ENCODE peak calls at places on chromosomes 4 and X, in five cellular contexts. One of them, this sample, is unnamed.

GRCh38 chr4:5809216-5809776 is 83.6 kb downstream of the CRMP1 start:
- DNase-seq in body of pancreas: no peak
- DNase-seq in gastrocnemius medialis: no peak
- DNase-seq in psoas muscle: no peak
- DNase-seq in left lung: no peak
- DNase-seq in this sample: no peak

GRCh38 chr4:153655928-153656327 is 28.2 kb upstream of the TLR2 start:
- DNase-seq in body of pancreas: no peak
- DNase-seq in gastrocnemius medialis: peak; percentile 30
- DNase-seq in psoas muscle: peak; percentile 67
- DNase-seq in left lung: peak; percentile 65
- DNase-seq in this sample: no peak

GRCh38 chr4:139144161-139144859 is 32.7 kb downstream of the ELF2 start:
- DNase-seq in body of pancreas: peak; percentile 20
- DNase-seq in gastrocnemius medialis: peak; percentile 9
- DNase-seq in psoas muscle: peak; percentile 55
- DNase-seq in left lung: peak; percentile 73
- DNase-seq in this sample: no peak

GRCh38 chr4:72971572-72971971 is 97.9 kb downstream of the COX18 start:
- DNase-seq in body of pancreas: no peak
- DNase-seq in gastrocnemius medialis: no peak
- DNase-seq in psoas muscle: no peak
- DNase-seq in left lung: no peak
- DNase-seq in this sample: no peak

GRCh38 chr4:152572417-152573086 is 36.7 kb upstream of the FBXW7 start:
- DNase-seq in body of pancreas: no peak
- DNase-seq in gastrocnemius medialis: no peak
- DNase-seq in psoas muscle: no peak
- DNase-seq in left lung: no peak
- DNase-seq in this sample: no peak

GRCh38 chrX:115372026-115372610 is 82.6 kb downstream of the LUZP4 start:
- DNase-seq in body of pancreas: no peak
- DNase-seq in gastrocnemius medialis: no peak
- DNase-seq in psoas muscle: no peak
- DNase-seq in left lung: no peak
- DNase-seq in this sample: no peak

GRCh38 chrX:79365591-79365990 is 1.5 kb downstream of the ITM2A start:
- DNase-seq in body of pancreas: no peak
- DNase-seq in gastrocnemius medialis: no peak
- DNase-seq in psoas muscle: no peak
- DNase-seq in left lung: no peak
- DNase-seq in this sample: no peak

GRCh38 chr4:153114771-153115321 is 89.4 kb upstream of the TRIM2 start:
- DNase-seq in body of pancreas: no peak
- DNase-seq in gastrocnemius medialis: no peak
- DNase-seq in psoas muscle: no peak
- DNase-seq in left lung: no peak
- DNase-seq in this sample: no peak

GRCh38 chr4:128812360-128812958 is 3.0 kb downstream of the JADE1 start:
- DNase-seq in body of pancreas: peak; percentile 38
- DNase-seq in gastrocnemius medialis: no peak
- DNase-seq in psoas muscle: no peak
- DNase-seq in left lung: no peak
- DNase-seq in this sample: no peak

GRCh38 chr4:25106363-25107151 is 53.7 kb downstream of the SEPSECS start:
- DNase-seq in body of pancreas: no peak
- DNase-seq in gastrocnemius medialis: no peak
- DNase-seq in psoas muscle: no peak
- DNase-seq in left lung: no peak
- DNase-seq in this sample: no peak

GRCh38 chr4:21205821-21206531 is 505.7 kb downstream of the PACRGL start:
- DNase-seq in body of pancreas: no peak
- DNase-seq in gastrocnemius medialis: no peak
- DNase-seq in psoas muscle: no peak
- DNase-seq in left lung: no peak
- DNase-seq in this sample: no peak

GRCh38 chrX:140507223-140507981 is 2.5 kb upstream of the SOX3 start:
- DNase-seq in body of pancreas: no peak
- DNase-seq in gastrocnemius medialis: no peak
- DNase-seq in psoas muscle: no peak
- DNase-seq in left lung: no peak
- DNase-seq in this sample: no peak

GRCh38 chr4:183541081-183542045 is 36.5 kb downstream of the ING2 start:
- DNase-seq in body of pancreas: peak; percentile 39
- DNase-seq in gastrocnemius medialis: no peak
- DNase-seq in psoas muscle: no peak
- DNase-seq in left lung: no peak
- DNase-seq in this sample: no peak

GRCh38 chr4:76956961-76957738 is 7.6 kb downstream of the SEPTIN11 start:
- DNase-seq in body of pancreas: peak; percentile 23
- DNase-seq in gastrocnemius medialis: no peak
- DNase-seq in psoas muscle: no peak
- DNase-seq in left lung: no peak
- DNase-seq in this sample: no peak

GRCh38 chr4:152102184-152103000 is 341.6 kb upstream of the GATB start:
- DNase-seq in body of pancreas: no peak
- DNase-seq in gastrocnemius medialis: no peak
- DNase-seq in psoas muscle: no peak
- DNase-seq in left lung: no peak
- DNase-seq in this sample: no peak

GRCh38 chr4:141131738-141132688 is 1.3 kb downstream of the RNF150 start:
- DNase-seq in body of pancreas: peak; percentile 17
- DNase-seq in gastrocnemius medialis: peak; percentile 50
- DNase-seq in psoas muscle: peak; percentile 74
- DNase-seq in left lung: peak; percentile 31
- DNase-seq in this sample: no peak

GRCh38 chr4:79227896-79228295 is 98.0 kb downstream of the NAA11 start:
- DNase-seq in body of pancreas: no peak
- DNase-seq in gastrocnemius medialis: no peak
- DNase-seq in psoas muscle: peak; percentile 56
- DNase-seq in left lung: no peak
- DNase-seq in this sample: no peak

GRCh38 chr4:23818097-23818648 is 71.7 kb downstream of the PPARGC1A start:
- DNase-seq in body of pancreas: no peak
- DNase-seq in gastrocnemius medialis: no peak
- DNase-seq in psoas muscle: no peak
- DNase-seq in left lung: no peak
- DNase-seq in this sample: no peak

GRCh38 chrX:150165776-150166610 is 197.1 kb upstream of the MAMLD1 start:
- DNase-seq in body of pancreas: no peak
- DNase-seq in gastrocnemius medialis: no peak
- DNase-seq in psoas muscle: no peak
- DNase-seq in left lung: no peak
- DNase-seq in this sample: no peak

GRCh38 chr4:15373363-15373762 is 54.5 kb upstream of the C1QTNF7 start:
- DNase-seq in body of pancreas: no peak
- DNase-seq in gastrocnemius medialis: no peak
- DNase-seq in psoas muscle: no peak
- DNase-seq in left lung: no peak
- DNase-seq in this sample: no peak

GRCh38 chr4:15374697-15375096 is 53.1 kb upstream of the C1QTNF7 start:
- DNase-seq in body of pancreas: no peak
- DNase-seq in gastrocnemius medialis: no peak
- DNase-seq in psoas muscle: no peak
- DNase-seq in left lung: no peak
- DNase-seq in this sample: no peak

GRCh38 chr4:15376145-15376544 is 51.7 kb upstream of the C1QTNF7 start:
- DNase-seq in body of pancreas: no peak
- DNase-seq in gastrocnemius medialis: no peak
- DNase-seq in psoas muscle: no peak
- DNase-seq in left lung: no peak
- DNase-seq in this sample: no peak

GRCh38 chr4:15376594-15376993 is 51.2 kb upstream of the C1QTNF7 start:
- DNase-seq in body of pancreas: no peak
- DNase-seq in gastrocnemius medialis: no peak
- DNase-seq in psoas muscle: no peak
- DNase-seq in left lung: no peak
- DNase-seq in this sample: no peak

DNA sequence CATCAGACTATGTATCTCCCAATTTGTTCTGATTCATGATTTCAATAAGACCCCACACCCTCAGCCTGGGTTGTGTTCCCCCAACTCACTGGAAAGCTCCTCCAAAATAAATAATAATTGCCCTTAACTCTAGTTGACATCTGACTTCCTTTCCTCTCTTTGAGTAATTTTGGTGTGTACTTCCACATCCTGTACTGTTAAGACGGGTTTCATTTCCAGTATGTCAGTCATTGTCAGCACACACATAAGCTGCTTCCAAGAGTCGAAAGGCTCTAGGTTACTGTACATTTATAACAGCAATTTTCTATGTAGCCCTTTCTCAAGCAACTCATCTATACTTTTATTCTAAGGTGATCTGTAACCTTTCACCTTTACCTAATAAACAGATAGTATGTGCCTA is 52.1 kb upstream of the C1QTNF7 start:
- DNase-seq in body of pancreas: no peak
- DNase-seq in gastrocnemius medialis: no peak
- DNase-seq in psoas muscle: no peak
- DNase-seq in left lung: no peak
- DNase-seq in this sample: no peak
- H3K4me3 ChIP-seq in body of pancreas: no peak overlapping the region
- H3K4me3 ChIP-seq in gastrocnemius medialis: no peak overlapping the region
- H3K4me3 ChIP-seq in psoas muscle: peak overlapping the region; percentile 52
- H3K4me3 ChIP-seq in left lung: no peak overlapping the region
- H3K4me3 ChIP-seq in this sample: no peak overlapping the region

DNA sequence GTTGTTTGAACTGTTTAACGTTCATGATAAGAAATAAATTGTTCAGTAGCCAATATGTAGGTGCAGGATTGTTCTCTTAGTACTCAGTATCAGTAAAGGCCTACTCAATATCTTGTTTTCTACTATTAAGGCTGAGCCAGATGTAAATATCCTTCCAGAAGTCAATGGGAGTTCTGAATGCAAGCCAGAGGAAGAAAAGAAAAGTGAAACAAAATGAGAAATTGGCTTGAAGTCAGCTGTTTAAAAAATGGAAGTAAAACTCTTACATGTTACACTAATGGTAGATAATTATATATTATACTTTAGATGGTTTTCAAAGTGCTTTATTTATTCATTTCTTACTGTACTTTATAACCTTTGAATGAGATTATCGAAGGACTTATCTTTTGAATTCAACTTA is 1417.9 kb downstream of the ADGRL3 start:
- DNase-seq in body of pancreas: no peak
- DNase-seq in gastrocnemius medialis: no peak
- DNase-seq in psoas muscle: no peak
- DNase-seq in left lung: no peak
- DNase-seq in this sample: no peak
- TF ChIP-seq CTCF in body of pancreas: no peak
- TF ChIP-seq CTCF in gastrocnemius medialis: no peak
- TF ChIP-seq CTCF in psoas muscle: no peak
- TF ChIP-seq CTCF in left lung: no peak
- TF ChIP-seq CTCF in this sample: no peak

GRCh38 chrX:96703816-96704215 is 19.2 kb downstream of the DIAPH2 start:
- DNase-seq in body of pancreas: no peak
- DNase-seq in gastrocnemius medialis: no peak
- DNase-seq in psoas muscle: no peak
- DNase-seq in left lung: no peak
- DNase-seq in this sample: no peak
- H3K4me1 ChIP-seq in body of pancreas: no peaks in the 10 kb centered on the region
- H3K4me1 ChIP-seq in gastrocnemius medialis: peaks cover 44% of the 10 kb centered on the region
- H3K4me1 ChIP-seq in psoas muscle: peaks cover 10% of the 10 kb centered on the region
- H3K4me1 ChIP-seq in left lung: no peaks in the 10 kb centered on the region
- H3K4me1 ChIP-seq in this sample: no peaks in the 10 kb centered on the region

DNA sequence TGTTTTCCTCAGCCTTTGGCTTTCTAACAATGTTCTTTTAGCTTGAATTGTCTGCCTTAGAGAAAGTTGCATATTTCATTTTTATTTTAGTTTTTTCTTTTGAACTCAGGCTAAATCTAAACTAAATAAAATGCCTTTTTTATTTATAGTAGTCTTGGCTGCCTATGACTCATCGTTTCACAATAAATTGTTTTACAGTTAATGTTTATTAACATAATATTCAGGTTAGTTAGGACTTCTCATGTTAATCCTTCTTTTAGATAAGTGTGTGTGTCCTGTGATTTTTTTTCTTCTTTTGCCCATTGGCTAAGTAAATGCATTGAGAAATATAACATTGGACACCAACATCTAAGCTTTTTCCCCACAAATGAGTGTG is 1.6 kb downstream of the RP2 start:
- DNase-seq in body of pancreas: no peak
- DNase-seq in gastrocnemius medialis: no peak
- DNase-seq in psoas muscle: no peak
- DNase-seq in left lung: no peak
- DNase-seq in this sample: no peak
- H3K4me3 ChIP-seq in body of pancreas: no peak overlapping the region
- H3K4me3 ChIP-seq in gastrocnemius medialis: peak overlapping the region; percentile 74
- H3K4me3 ChIP-seq in psoas muscle: peak overlapping the region; percentile 84
- H3K4me3 ChIP-seq in left lung: peak overlapping the region; percentile 58
- H3K4me3 ChIP-seq in this sample: peak overlapping the region; percentile 77

GRCh38 chrX:15855562-15856256 is 1.1 kb upstream of the AP1S2 start:
- DNase-seq in body of pancreas: no peak
- DNase-seq in gastrocnemius medialis: no peak
- DNase-seq in psoas muscle: no peak
- DNase-seq in left lung: no peak
- DNase-seq in this sample: no peak
- TF ChIP-seq CTCF in body of pancreas: no peak
- TF ChIP-seq CTCF in gastrocnemius medialis: no peak
- TF ChIP-seq CTCF in psoas muscle: no peak
- TF ChIP-seq CTCF in left lung: no peak
- TF ChIP-seq CTCF in this sample: no peak

GRCh38 chr4:113052379-113052951 is 3.0 kb downstream of the ANK2 start:
- DNase-seq in body of pancreas: no peak
- DNase-seq in gastrocnemius medialis: no peak
- DNase-seq in psoas muscle: no peak
- DNase-seq in left lung: no peak
- DNase-seq in this sample: no peak
- H3K4me1 ChIP-seq in body of pancreas: no peaks in the 10 kb centered on the region
- H3K4me1 ChIP-seq in gastrocnemius medialis: peaks cover 15% of the 10 kb centered on the region
- H3K4me1 ChIP-seq in psoas muscle: peaks cover 6% of the 10 kb centered on the region
- H3K4me1 ChIP-seq in left lung: no peaks in the 10 kb centered on the region
- H3K4me1 ChIP-seq in this sample: no peaks in the 10 kb centered on the region

GRCh38 chr4:15253346-15253745 is 174.5 kb upstream of the C1QTNF7 start:
- DNase-seq in body of pancreas: no peak
- DNase-seq in gastrocnemius medialis: no peak
- DNase-seq in psoas muscle: no peak
- DNase-seq in left lung: no peak
- DNase-seq in this sample: no peak
- H3K4me3 ChIP-seq in body of pancreas: no peak overlapping the region
- H3K4me3 ChIP-seq in gastrocnemius medialis: no peak overlapping the region
- H3K4me3 ChIP-seq in psoas muscle: no peak overlapping the region
- H3K4me3 ChIP-seq in left lung: no peak overlapping the region
- H3K4me3 ChIP-seq in this sample: no peak overlapping the region

This sample was measured in esophagus squamous epithelium.